ENCODE peak calls at places on chromosomes 4 and X, in ten cellular contexts. Q, U, R, W, F, K, P, L, V and N are unnamed samples.

GRCh38 chr4:145805490-145805889 is 125.5 kb downstream of the C4orf51 start:
- DNase-seq in Q (no peak), U (no peak), R (no peak), W (no peak), F (no peak), K (no peak), P (no peak), L (no peak), V (no peak), N (no peak)

GRCh38 chr4:142923619-142924018 is 77.5 kb upstream of the INPP4B start:
- DNase-seq in Q (no peak), U (no peak), R (no peak), W (no peak), F (no peak), K (no peak), P (no peak), L (no peak), V (no peak), N (no peak)

GRCh38 chr4:157713342-157713741 is 459.5 kb downstream of the GASK1B start:
- DNase-seq in Q (peak), U (no peak), R (peak), W (no peak), F (no peak), K (no peak), P (peak), L (no peak), V (no peak), N (peak)

GRCh38 chr4:121277194-121278105 is 103.4 kb downstream of the QRFPR start:
- DNase-seq in Q (no peak), U (peak), R (peak), W (no peak), F (no peak), K (no peak), P (no peak), L (no peak), V (no peak), N (no peak)

GRCh38 chrX:6849711-6850415 is 297.6 kb upstream of the STS start:
- DNase-seq in Q (no peak), U (no peak), R (no peak), W (no peak), F (no peak), K (no peak), P (no peak), L (no peak), V (no peak), N (no peak)

GRCh38 chr4:3324093-3324815 is 31.4 kb downstream of the RGS12 start:
- DNase-seq in Q (no peak), U (no peak), R (no peak), W (no peak), F (no peak), K (no peak), P (no peak), L (no peak), V (no peak), N (no peak)

GRCh38 chr4:14802596-14802995 is 199.7 kb upstream of the CPEB2 start:
- DNase-seq in Q (no peak), U (no peak), R (no peak), W (no peak), F (no peak), K (no peak), P (no peak), L (no peak), V (no peak), N (no peak)

GRCh38 chr4:140675599-140676231 is 80.5 kb downstream of the TBC1D9 start:
- DNase-seq in Q (no peak), U (no peak), R (no peak), W (no peak), F (no peak), K (no peak), P (no peak), L (no peak), V (no peak), N (no peak)

GRCh38 chr4:48439988-48440387 is 43.2 kb upstream of the SLC10A4 start:
- DNase-seq in Q (no peak), U (no peak), R (no peak), W (peak), F (no peak), K (no peak), P (peak), L (no peak), V (no peak), N (no peak)

GRCh38 chr4:186192068-186192751 is 843 bp downstream of the CYP4V2 start:
- DNase-seq in Q (peak), U (peak), R (peak), W (no peak), F (peak), K (no peak), P (peak), L (no peak), V (no peak), N (no peak)

GRCh38 chrX:150196300-150196699 is 166.8 kb upstream of the MAMLD1 start:
- DNase-seq in Q (no peak), U (no peak), R (no peak), W (no peak), F (no peak), K (no peak), P (no peak), L (no peak), V (no peak), N (no peak)

GRCh38 chr4:80209302-80209701 is 12.0 kb downstream of the PRDM8 start:
- DNase-seq in Q (no peak), U (no peak), R (peak), W (no peak), F (no peak), K (no peak), P (no peak), L (no peak), V (no peak), N (no peak)

GRCh38 chr4:94976371-94977011 is 218.7 kb downstream of the BMPR1B start:
- DNase-seq in Q (no peak), U (no peak), R (no peak), W (no peak), F (no peak), K (no peak), P (no peak), L (no peak), V (no peak), N (no peak)

GRCh38 chr4:41579043-41579442 is 41.1 kb downstream of the LIMCH1 start:
- DNase-seq in Q (no peak), U (no peak), R (no peak), W (no peak), F (no peak), K (no peak), P (no peak), L (no peak), V (no peak), N (no peak)

GRCh38 chr4:39655866-39656265 is 17.2 kb upstream of the SMIM14 start:
- DNase-seq in Q (no peak), U (no peak), R (no peak), W (no peak), F (no peak), K (no peak), P (no peak), L (no peak), V (no peak), N (no peak)

GRCh38 chr4:120682981-120683380 is 239.5 kb downstream of the PRDM5 start:
- DNase-seq in Q (no peak), U (no peak), R (no peak), W (no peak), F (no peak), K (no peak), P (no peak), L (no peak), V (no peak), N (no peak)